ENCODE peak calls at places on chromosomes 4 and X, in five cellular contexts. W is AG04450; C is psoas muscle; M is breast epithelium; P is naive thymus-derived CD4-positive, alpha-beta T cell. X is an unnamed sample. For H3K9me3, the result is how much of the 10 kb centered on the place peaks cover.

GRCh38 chr4:56649445-56650258 is 31.4 kb downstream of the HOPX start:
- DNase-seq in M (no peak), C (no peak), P (no peak), W (no peak), X (no peak)

GRCh38 chr4:73252001-73252400 is 6.6 kb downstream of the ANKRD17 start:
- DNase-seq in M (no peak), P (no peak), W (no peak), C (no peak), X (no peak)

GRCh38 chr4:80026080-80026479 is 46.9 kb downstream of the ANTXR2 start:
- DNase-seq in W (no peak), M (no peak), P (no peak), C (no peak), X (no peak)

GRCh38 chrX:69137371-69137881 is 27.8 kb downstream of the PJA1 start:
- DNase-seq in C (no peak), W (no peak), M (no peak), P (no peak), X (no peak)

GRCh38 chr4:88958080-88958479 is 98.9 kb downstream of the FAM13A start:
- DNase-seq in M (no peak), W (no peak), P (no peak), C (no peak), X (no peak)

GRCh38 chr4:16196482-16197393 is 29.5 kb downstream of the TAPT1 start:
- DNase-seq in C (no peak), M (no peak), P (peak), W (no peak), X (no peak)

GRCh38 chr4:112905728-112906127 is 143.7 kb upstream of the ANK2 start:
- DNase-seq in M (no peak), C (no peak), W (no peak), P (no peak), X (no peak)

GRCh38 chr4:26877417-26877816 is 16.8 kb downstream of the STIM2 start:
- DNase-seq in C (no peak), M (no peak), P (no peak), W (no peak), X (no peak)

GRCh38 chrX:120749141-120749846 is 119.4 kb upstream of the C1GALT1C1 start:
- DNase-seq in M (no peak), P (no peak), C (no peak), W (no peak), X (no peak)

GRCh38 chrX:145002776-145003175 is 244.5 kb upstream of the SPANXN1 start:
- DNase-seq in M (no peak), P (no peak), C (no peak), W (no peak), X (no peak)
- H3K9me3 ChIP-seq in M (under half), P (under half), C (under half), W (under half), X (under half)

DNA sequence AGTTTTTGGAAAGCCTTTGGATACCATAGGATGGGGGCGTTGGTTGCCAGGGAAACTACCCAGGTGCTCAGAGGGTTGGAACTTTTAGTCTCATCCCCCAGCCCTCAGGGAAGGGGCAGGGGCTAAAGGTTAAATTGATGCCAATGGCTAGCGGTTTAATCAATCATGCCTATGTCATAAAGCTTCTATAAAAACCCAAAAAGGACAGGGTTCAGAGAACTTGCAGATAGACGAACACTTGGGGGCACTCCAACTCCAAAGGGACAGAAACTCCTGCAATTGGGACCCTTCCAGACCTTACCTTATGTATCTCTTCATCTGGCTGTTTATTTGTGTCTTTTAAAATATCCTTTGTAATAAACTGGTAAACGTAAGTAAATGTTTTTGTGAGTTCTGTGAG is 30.0 kb upstream of the GPR173 start:
- DNase-seq in W (no peak), P (no peak), C (no peak), M (no peak), X (no peak)
- H3K4me3 ChIP-seq in W (no peak), P (no peak), C (no peak), M (no peak), X (no peak)

DNA sequence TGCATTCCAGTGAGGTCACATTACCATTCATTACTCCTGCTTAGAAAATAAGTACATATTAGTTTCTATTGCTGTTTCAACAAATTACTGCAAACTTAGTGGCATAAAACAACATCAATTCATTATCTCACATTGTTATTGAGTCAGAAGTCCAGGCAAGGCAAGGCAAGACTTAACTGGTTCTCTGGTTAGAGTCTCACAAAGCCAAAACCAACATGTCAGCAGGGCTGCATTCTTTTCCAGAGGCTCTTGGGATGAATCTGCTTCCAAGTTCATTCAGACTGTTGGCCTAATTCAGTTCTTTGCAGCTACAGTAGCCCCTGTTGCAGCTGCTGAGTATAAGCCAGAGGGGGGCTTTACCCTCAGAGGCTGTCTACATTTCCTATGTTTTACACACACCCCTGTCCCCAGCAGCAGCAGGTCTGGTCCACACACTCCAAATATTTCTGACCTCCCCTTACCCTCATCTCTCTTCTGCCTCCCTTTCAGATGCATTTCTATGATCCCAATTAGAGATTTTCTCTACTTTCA is 892.1 kb upstream of the EPHA5 start:
- DNase-seq in W (no peak), C (no peak), M (no peak), P (no peak), X (no peak)
- H3K27ac ChIP-seq in W (no peak), C (no peak), M (no peak), P (no peak), X (no peak)

DNA sequence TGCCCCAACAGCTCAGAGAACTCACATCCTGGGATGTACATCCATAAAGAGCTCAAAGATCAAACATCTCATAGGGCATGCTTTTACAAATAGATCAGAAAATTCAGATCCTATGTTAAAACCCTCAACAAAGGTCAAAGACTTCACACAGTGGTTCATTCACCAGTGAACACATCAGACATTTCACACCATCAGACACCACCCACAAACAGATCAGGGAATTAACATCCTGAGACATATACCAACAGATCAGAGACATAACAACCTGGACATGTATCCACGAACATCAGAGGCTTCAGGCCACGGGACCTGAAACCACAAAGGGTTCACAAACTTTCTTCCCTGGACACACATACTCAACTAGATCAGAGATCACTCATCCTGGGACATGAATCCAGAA is 23.4 kb downstream of the SUV39H1 start:
- DNase-seq in P (no peak), M (no peak), C (no peak), W (no peak), X (no peak)
- H3K9me3 ChIP-seq in P (under half), M (under half), C (under half), W (under half), X (under half)

DNA sequence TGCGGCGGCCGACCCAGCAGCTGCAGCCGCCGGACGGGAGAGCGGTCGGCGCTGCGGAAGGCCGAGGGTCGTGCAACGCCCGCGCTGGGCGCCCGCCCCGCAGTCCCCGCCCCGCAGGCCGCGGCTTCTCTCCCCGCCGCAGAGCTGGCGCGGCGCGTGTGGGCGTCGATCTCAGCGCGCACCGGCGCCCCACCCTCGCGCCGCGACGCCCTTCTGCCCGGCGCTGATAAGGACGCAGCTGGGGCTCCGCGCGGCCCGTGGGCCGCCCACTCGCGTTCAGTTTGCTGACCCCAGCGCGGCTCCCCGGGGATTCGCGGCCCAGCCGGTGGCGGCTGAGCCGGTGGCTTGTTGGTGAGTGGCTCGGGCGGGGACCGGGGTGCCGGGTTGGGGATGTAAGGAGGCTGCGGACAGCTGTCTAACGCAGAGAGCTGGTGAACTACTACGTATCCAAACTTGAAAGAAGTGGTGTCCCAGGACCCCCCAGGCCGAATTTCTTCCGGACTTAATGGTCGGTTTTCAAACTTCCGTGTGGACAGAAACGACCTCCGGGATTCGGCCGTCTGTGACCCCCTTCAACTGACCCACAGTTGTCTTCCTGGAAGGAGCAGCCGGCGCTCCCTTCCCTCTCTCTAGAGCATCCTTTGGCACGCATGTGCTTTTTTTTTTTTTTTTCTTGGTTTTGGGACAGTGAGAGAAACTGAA is 1.6 kb downstream of the FHDC1 start:
- DNase-seq in M (peak), W (no peak), P (no peak), C (peak), X (no peak)
- H3K4me3 ChIP-seq in M (peak), W (peak), P (peak), C (peak), X (peak)

X was measured in effector memory CD4-positive, alpha-beta T cell.